ENCODE peak calls at places on chromosomes 7 and 10, in seven cellular contexts. One of them, this sample, is unnamed.

GRCh38 chr7:70659263-70659662 is 472.7 kb upstream of the GALNT17 start:
- DNase-seq in IMR-90: no peak
- DNase-seq in H1: no peak
- DNase-seq in H9: no peak
- DNase-seq in trophoblast cell: no peak
- DNase-seq in neuronal stem cell: no peak
- DNase-seq in mesenchymal stem cell: no peak
- DNase-seq in this sample: no peak

GRCh38 chr7:13282377-13282980 is 595.0 kb downstream of the ARL4A start:
- DNase-seq in H9: no peak
- DNase-seq in IMR-90: peak
- DNase-seq in H1: no peak
- DNase-seq in mesenchymal stem cell: peak
- DNase-seq in neuronal stem cell: no peak
- DNase-seq in trophoblast cell: no peak
- DNase-seq in this sample: peak

GRCh38 chr10:71213127-71213616 is 802 bp downstream of the UNC5B start:
- DNase-seq in trophoblast cell: peak
- DNase-seq in IMR-90: peak
- DNase-seq in neuronal stem cell: peak
- DNase-seq in H1: peak
- DNase-seq in H9: peak
- DNase-seq in mesenchymal stem cell: peak
- DNase-seq in this sample: peak

GRCh38 chr7:48090095-48090805 is 1.2 kb downstream of the UPP1 start:
- DNase-seq in H9: peak
- DNase-seq in IMR-90: peak
- DNase-seq in mesenchymal stem cell: peak
- DNase-seq in trophoblast cell: peak
- DNase-seq in neuronal stem cell: peak
- DNase-seq in H1: peak
- DNase-seq in this sample: peak

GRCh38 chr7:92648082-92648481 is 57.9 kb upstream of the FAM133B start:
- DNase-seq in trophoblast cell: no peak
- DNase-seq in neuronal stem cell: no peak
- DNase-seq in mesenchymal stem cell: no peak
- DNase-seq in H9: no peak
- DNase-seq in IMR-90: no peak
- DNase-seq in H1: no peak
- DNase-seq in this sample: no peak

GRCh38 chr10:112951349-112952281 is 1.6 kb downstream of the TCF7L2 start:
- DNase-seq in H9: peak
- DNase-seq in H1: peak
- DNase-seq in IMR-90: peak
- DNase-seq in neuronal stem cell: peak
- DNase-seq in mesenchymal stem cell: peak
- DNase-seq in trophoblast cell: peak
- DNase-seq in this sample: peak

GRCh38 chr7:111138196-111138569 is 47.3 kb downstream of the LRRN3 start:
- DNase-seq in mesenchymal stem cell: peak
- DNase-seq in trophoblast cell: peak
- DNase-seq in H9: no peak
- DNase-seq in neuronal stem cell: no peak
- DNase-seq in IMR-90: peak
- DNase-seq in H1: no peak
- DNase-seq in this sample: peak

GRCh38 chr7:47763063-47763974 is 181.4 kb upstream of the TNS3 start:
- DNase-seq in mesenchymal stem cell: peak
- DNase-seq in H1: no peak
- DNase-seq in IMR-90: peak
- DNase-seq in H9: no peak
- DNase-seq in trophoblast cell: no peak
- DNase-seq in neuronal stem cell: peak
- DNase-seq in this sample: no peak

GRCh38 chr7:146115665-146116451 is 743 bp upstream of the CNTNAP2 start:
- DNase-seq in mesenchymal stem cell: peak
- DNase-seq in trophoblast cell: no peak
- DNase-seq in H9: peak
- DNase-seq in IMR-90: no peak
- DNase-seq in H1: peak
- DNase-seq in neuronal stem cell: peak
- DNase-seq in this sample: peak

GRCh38 chr7:44220732-44221131 is 20.0 kb downstream of the YKT6 start:
- DNase-seq in neuronal stem cell: no peak
- DNase-seq in IMR-90: no peak
- DNase-seq in mesenchymal stem cell: no peak
- DNase-seq in trophoblast cell: no peak
- DNase-seq in H9: no peak
- DNase-seq in H1: no peak
- DNase-seq in this sample: no peak

GRCh38 chr10:107546986-107547385 is 382.5 kb upstream of the SORCS1 start:
- DNase-seq in mesenchymal stem cell: peak
- DNase-seq in H9: no peak
- DNase-seq in trophoblast cell: no peak
- DNase-seq in IMR-90: no peak
- DNase-seq in neuronal stem cell: no peak
- DNase-seq in H1: no peak
- DNase-seq in this sample: no peak

GRCh38 chr7:77651544-77652162 is 44.6 kb upstream of the RSBN1L start:
- DNase-seq in H1: peak
- DNase-seq in IMR-90: peak
- DNase-seq in mesenchymal stem cell: peak
- DNase-seq in neuronal stem cell: no peak
- DNase-seq in trophoblast cell: no peak
- DNase-seq in H9: no peak
- DNase-seq in this sample: peak

GRCh38 chr7:44278451-44279161 is 46.8 kb downstream of the CAMK2B start:
- DNase-seq in neuronal stem cell: no peak
- DNase-seq in trophoblast cell: no peak
- DNase-seq in mesenchymal stem cell: no peak
- DNase-seq in H1: peak
- DNase-seq in IMR-90: peak
- DNase-seq in H9: peak
- DNase-seq in this sample: no peak

GRCh38 chr10:102229810-102230263 is 3.7 kb downstream of the ELOVL3 start:
- DNase-seq in H9: peak
- DNase-seq in trophoblast cell: peak
- DNase-seq in H1: peak
- DNase-seq in neuronal stem cell: peak
- DNase-seq in IMR-90: peak
- DNase-seq in mesenchymal stem cell: peak
- DNase-seq in this sample: peak

GRCh38 chr10:27513451-27514191 is 9.5 kb downstream of the RAB18 start:
- DNase-seq in IMR-90: peak
- DNase-seq in neuronal stem cell: no peak
- DNase-seq in trophoblast cell: peak
- DNase-seq in H9: no peak
- DNase-seq in mesenchymal stem cell: peak
- DNase-seq in H1: no peak
- DNase-seq in this sample: peak

GRCh38 chr7:127905491-127906330 is 125.5 kb downstream of the LRRC4 start:
- DNase-seq in H9: no peak
- DNase-seq in trophoblast cell: peak
- DNase-seq in mesenchymal stem cell: peak
- DNase-seq in IMR-90: peak
- DNase-seq in neuronal stem cell: no peak
- DNase-seq in H1: no peak
- DNase-seq in this sample: peak

GRCh38 chr10:97553575-97554100 is 18.9 kb upstream of the ANKRD2 start:
- DNase-seq in trophoblast cell: peak
- DNase-seq in H1: peak
- DNase-seq in IMR-90: peak
- DNase-seq in neuronal stem cell: peak
- DNase-seq in H9: peak
- DNase-seq in mesenchymal stem cell: peak
- DNase-seq in this sample: peak

GRCh38 chr7:106088014-106088413 is 24.1 kb downstream of the SYPL1 start:
- DNase-seq in H9: no peak
- DNase-seq in trophoblast cell: no peak
- DNase-seq in mesenchymal stem cell: no peak
- DNase-seq in neuronal stem cell: no peak
- DNase-seq in H1: no peak
- DNase-seq in IMR-90: no peak
- DNase-seq in this sample: no peak

GRCh38 chr7:128263420-128263819 is 22.3 kb downstream of the LEP start:
- DNase-seq in neuronal stem cell: no peak
- DNase-seq in H1: no peak
- DNase-seq in mesenchymal stem cell: no peak
- DNase-seq in trophoblast cell: no peak
- DNase-seq in IMR-90: no peak
- DNase-seq in H9: no peak
- DNase-seq in this sample: peak

GRCh38 chr7:45568536-45569289 is 5.5 kb upstream of the ADCY1 start:
- DNase-seq in neuronal stem cell: no peak
- DNase-seq in trophoblast cell: no peak
- DNase-seq in H9: no peak
- DNase-seq in H1: no peak
- DNase-seq in IMR-90: no peak
- DNase-seq in mesenchymal stem cell: no peak
- DNase-seq in this sample: no peak

GRCh38 chr7:132394283-132395003 is 181.8 kb downstream of the PLXNA4 start:
- DNase-seq in IMR-90: no peak
- DNase-seq in neuronal stem cell: no peak
- DNase-seq in H1: no peak
- DNase-seq in mesenchymal stem cell: no peak
- DNase-seq in H9: no peak
- DNase-seq in trophoblast cell: no peak
- DNase-seq in this sample: peak

GRCh38 chr7:111873963-111874693 is 311.8 kb upstream of the IMMP2L start:
- DNase-seq in trophoblast cell: no peak
- DNase-seq in IMR-90: peak
- DNase-seq in mesenchymal stem cell: no peak
- DNase-seq in H9: no peak
- DNase-seq in H1: no peak
- DNase-seq in neuronal stem cell: no peak
- DNase-seq in this sample: peak

GRCh38 chr10:88528196-88528595 is 54.9 kb downstream of the RNLS start:
- DNase-seq in trophoblast cell: no peak
- DNase-seq in neuronal stem cell: no peak
- DNase-seq in mesenchymal stem cell: peak
- DNase-seq in H9: no peak
- DNase-seq in H1: no peak
- DNase-seq in IMR-90: no peak
- DNase-seq in this sample: peak

DNA sequence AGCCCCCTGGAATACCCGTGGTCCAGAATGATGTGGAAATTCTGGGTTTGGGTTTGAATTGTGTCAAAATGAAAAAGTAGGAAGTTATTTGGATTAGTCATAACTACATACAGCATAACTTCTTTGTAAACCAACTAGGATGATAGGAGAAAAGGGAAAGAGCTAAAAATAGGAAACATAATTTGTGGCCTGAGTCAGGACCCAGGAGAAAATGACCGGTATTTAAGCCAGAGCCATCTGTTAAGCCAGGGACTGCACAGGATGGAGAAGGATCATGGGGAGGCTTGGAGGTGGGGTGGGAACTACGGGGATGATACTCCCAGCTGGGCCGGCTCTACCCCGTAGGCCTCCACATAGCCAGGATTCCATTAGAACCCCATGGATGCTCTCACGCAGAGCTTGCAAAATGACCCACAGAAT is 98.6 kb downstream of the MYOF start:
- DNase-seq in mesenchymal stem cell: peak
- DNase-seq in H1: no peak
- DNase-seq in IMR-90: peak
- DNase-seq in H9: peak
- DNase-seq in trophoblast cell: peak
- DNase-seq in neuronal stem cell: no peak
- DNase-seq in this sample: peak
- H3K4ac ChIP-seq in mesenchymal stem cell: peak
- H3K4ac ChIP-seq in H1: no peak
- H3K4ac ChIP-seq in IMR-90: peak
- H3K4ac ChIP-seq in H9: no peak
- H3K4ac ChIP-seq in trophoblast cell: no peak
- H3K4ac ChIP-seq in neuronal stem cell: no peak
- H3K4ac ChIP-seq in this sample: no peak

DNA sequence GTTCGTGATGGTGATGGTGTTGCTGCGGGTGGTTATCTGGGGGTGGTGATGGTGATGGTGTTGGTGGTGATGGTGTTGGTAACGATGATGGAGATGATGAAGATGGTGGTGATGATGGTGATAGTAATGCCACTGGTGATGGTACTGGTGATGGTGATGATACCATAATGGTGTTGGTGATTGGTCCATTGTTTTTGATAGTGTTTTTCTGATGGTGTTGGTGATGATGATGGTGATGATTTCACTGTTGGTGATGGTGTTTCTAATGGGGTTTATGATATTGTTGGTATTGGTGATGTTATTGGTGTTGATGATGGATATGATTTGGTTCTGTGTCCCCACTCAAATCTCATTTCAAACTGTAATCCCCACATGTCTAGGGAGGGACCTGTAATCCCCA is 51.7 kb upstream of the PITRM1 start:
- DNase-seq in H9: no peak
- DNase-seq in mesenchymal stem cell: no peak
- DNase-seq in IMR-90: no peak
- DNase-seq in neuronal stem cell: no peak
- DNase-seq in H1: no peak
- DNase-seq in trophoblast cell: no peak
- DNase-seq in this sample: no peak
- H3K4ac ChIP-seq in H9: no peak
- H3K4ac ChIP-seq in mesenchymal stem cell: no peak
- H3K4ac ChIP-seq in IMR-90: no peak
- H3K4ac ChIP-seq in neuronal stem cell: no peak
- H3K4ac ChIP-seq in H1: no peak
- H3K4ac ChIP-seq in trophoblast cell: no peak
- H3K4ac ChIP-seq in this sample: no peak

DNA sequence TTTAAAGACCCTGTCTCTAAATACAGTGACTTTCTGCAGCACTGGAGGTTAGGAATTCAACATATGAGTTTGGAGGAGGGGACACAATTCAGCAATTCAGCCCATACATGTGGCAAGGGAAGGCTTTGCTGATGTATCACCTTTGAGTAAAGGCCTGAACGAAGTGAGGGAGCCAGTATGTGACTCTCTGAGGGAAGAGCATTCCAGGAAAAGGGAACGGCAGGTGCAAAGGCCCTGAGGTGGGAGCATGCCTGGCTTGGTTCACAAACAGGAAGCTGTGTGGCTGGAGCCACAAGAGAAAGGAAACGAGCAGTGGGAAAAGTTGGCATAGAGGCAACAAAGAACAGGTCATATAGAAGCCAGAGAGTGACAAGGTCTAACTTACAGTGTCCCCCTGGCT is 72.9 kb downstream of the MTPN start:
- DNase-seq in neuronal stem cell: no peak
- DNase-seq in IMR-90: no peak
- DNase-seq in trophoblast cell: peak
- DNase-seq in H9: no peak
- DNase-seq in mesenchymal stem cell: no peak
- DNase-seq in H1: no peak
- DNase-seq in this sample: no peak
- H3K4ac ChIP-seq in neuronal stem cell: no peak
- H3K4ac ChIP-seq in IMR-90: no peak
- H3K4ac ChIP-seq in trophoblast cell: no peak
- H3K4ac ChIP-seq in H9: no peak
- H3K4ac ChIP-seq in mesenchymal stem cell: no peak
- H3K4ac ChIP-seq in H1: no peak
- H3K4ac ChIP-seq in this sample: no peak

GRCh38 chr7:99840136-99840869 is 12.5 kb downstream of the CYP3A43 start:
- DNase-seq in neuronal stem cell: no peak
- DNase-seq in mesenchymal stem cell: no peak
- DNase-seq in IMR-90: no peak
- DNase-seq in H9: no peak
- DNase-seq in H1: no peak
- DNase-seq in trophoblast cell: no peak
- DNase-seq in this sample: no peak
- H3K4ac ChIP-seq in neuronal stem cell: no peak
- H3K4ac ChIP-seq in mesenchymal stem cell: no peak
- H3K4ac ChIP-seq in IMR-90: no peak
- H3K4ac ChIP-seq in H9: no peak
- H3K4ac ChIP-seq in H1: no peak
- H3K4ac ChIP-seq in trophoblast cell: no peak
- H3K4ac ChIP-seq in this sample: no peak

This sample was measured in mesendoderm.